ENCODE peak calls at places on chromosomes 5 and 9, in six cellular contexts. One of them, this sample, is unnamed.

GRCh38 chr5:102762095-102762534 is 7.0 kb downstream of the PAM start:
- DNase-seq in H9: no peak
- DNase-seq in GM23248: peak; percentile 72
- DNase-seq in HepG2: no peak
- DNase-seq in fibroblast of lung: peak; percentile 65
- DNase-seq in IMR-90: peak; percentile 47
- DNase-seq in this sample: no peak

GRCh38 chr5:20420991-20421595 is 433.1 kb upstream of the CDH18 start:
- DNase-seq in fibroblast of lung: no peak
- DNase-seq in HepG2: no peak
- DNase-seq in H9: peak; percentile 31
- DNase-seq in GM23248: no peak
- DNase-seq in IMR-90: no peak
- DNase-seq in this sample: peak; percentile 25

GRCh38 chr5:35047785-35048404 is at the start of gene AGXT2:
- DNase-seq in fibroblast of lung: no peak
- DNase-seq in H9: no peak
- DNase-seq in HepG2: no peak
- DNase-seq in GM23248: no peak
- DNase-seq in IMR-90: no peak
- DNase-seq in this sample: no peak

GRCh38 chr9:29212590-29213373 is 1639.5 kb upstream of the C9orf72 start:
- DNase-seq in fibroblast of lung: no peak
- DNase-seq in IMR-90: no peak
- DNase-seq in GM23248: peak; percentile 6
- DNase-seq in H9: peak; percentile 57
- DNase-seq in HepG2: no peak
- DNase-seq in this sample: peak; percentile 72

GRCh38 chr5:73039082-73039481 is 81.3 kb upstream of the TMEM171 start:
- DNase-seq in H9: peak; percentile 78
- DNase-seq in HepG2: no peak
- DNase-seq in GM23248: peak; percentile 16
- DNase-seq in IMR-90: peak; percentile 13
- DNase-seq in fibroblast of lung: peak; percentile 8
- DNase-seq in this sample: peak; percentile 10

GRCh38 chr9:116937361-116937760 is 250.3 kb downstream of the TRIM32 start:
- DNase-seq in IMR-90: peak; percentile 71
- DNase-seq in fibroblast of lung: peak; percentile 15
- DNase-seq in HepG2: no peak
- DNase-seq in GM23248: peak; percentile 9
- DNase-seq in H9: no peak
- DNase-seq in this sample: no peak

GRCh38 chr9:93298498-93299417 is 114.8 kb downstream of the WNK2 start:
- DNase-seq in H9: peak; percentile 24
- DNase-seq in fibroblast of lung: no peak
- DNase-seq in IMR-90: no peak
- DNase-seq in GM23248: no peak
- DNase-seq in HepG2: peak; percentile 86
- DNase-seq in this sample: no peak

GRCh38 chr5:172443441-172444109 is 10.8 kb downstream of the SH3PXD2B start:
- DNase-seq in GM23248: peak; percentile 97
- DNase-seq in IMR-90: peak; percentile 98
- DNase-seq in HepG2: no peak
- DNase-seq in fibroblast of lung: peak; percentile 98
- DNase-seq in H9: no peak
- DNase-seq in this sample: no peak

GRCh38 chr9:20651926-20652325 is 29.6 kb upstream of the MLLT3 start:
- DNase-seq in fibroblast of lung: no peak
- DNase-seq in HepG2: no peak
- DNase-seq in GM23248: no peak
- DNase-seq in IMR-90: no peak
- DNase-seq in H9: no peak
- DNase-seq in this sample: no peak

GRCh38 chr5:55151923-55152842 is 7.8 kb upstream of the GPX8 start:
- DNase-seq in HepG2: no peak
- DNase-seq in H9: no peak
- DNase-seq in IMR-90: peak; percentile 84
- DNase-seq in GM23248: peak; percentile 89
- DNase-seq in fibroblast of lung: peak; percentile 73
- DNase-seq in this sample: no peak

GRCh38 chr9:112404367-112404979 is 24.6 kb downstream of the HSDL2 start:
- DNase-seq in fibroblast of lung: peak; percentile 57
- DNase-seq in HepG2: no peak
- DNase-seq in GM23248: peak; percentile 11
- DNase-seq in H9: no peak
- DNase-seq in IMR-90: peak; percentile 16
- DNase-seq in this sample: no peak

GRCh38 chr5:102815560-102816324 is 60.6 kb downstream of the PAM start:
- DNase-seq in fibroblast of lung: peak; percentile 35
- DNase-seq in IMR-90: no peak
- DNase-seq in GM23248: peak; percentile 29
- DNase-seq in H9: no peak
- DNase-seq in HepG2: no peak
- DNase-seq in this sample: no peak

GRCh38 chr5:125528881-125529280 is 782.4 kb upstream of the ZNF608 start:
- DNase-seq in H9: no peak
- DNase-seq in IMR-90: peak; percentile 15
- DNase-seq in HepG2: no peak
- DNase-seq in GM23248: no peak
- DNase-seq in fibroblast of lung: peak; percentile 39
- DNase-seq in this sample: no peak

GRCh38 chr5:65128226-65128625 is 353.5 kb downstream of the ADAMTS6 start:
- DNase-seq in HepG2: no peak
- DNase-seq in GM23248: no peak
- DNase-seq in H9: no peak
- DNase-seq in IMR-90: peak; percentile 52
- DNase-seq in fibroblast of lung: peak; percentile 58
- DNase-seq in this sample: peak; percentile 34

GRCh38 chr9:126984969-126985368 is 70.4 kb downstream of the RALGPS1 start:
- DNase-seq in fibroblast of lung: no peak
- DNase-seq in GM23248: peak; percentile 14
- DNase-seq in H9: no peak
- DNase-seq in HepG2: no peak
- DNase-seq in IMR-90: no peak
- DNase-seq in this sample: no peak

GRCh38 chr5:2756211-2756746 is 4.8 kb upstream of the IRX2 start:
- DNase-seq in fibroblast of lung: peak; percentile 83
- DNase-seq in IMR-90: peak; percentile 9
- DNase-seq in HepG2: no peak
- DNase-seq in GM23248: peak; percentile 95
- DNase-seq in H9: peak; percentile 91
- DNase-seq in this sample: peak; percentile 82

GRCh38 chr5:41871866-41872265 is 1.6 kb upstream of the OXCT1 start:
- DNase-seq in H9: no peak
- DNase-seq in fibroblast of lung: peak; percentile 83
- DNase-seq in GM23248: peak; percentile 74
- DNase-seq in IMR-90: peak; percentile 33
- DNase-seq in HepG2: no peak
- DNase-seq in this sample: no peak

GRCh38 chr9:111961011-111961410 is 64.4 kb downstream of the UGCG start:
- DNase-seq in H9: no peak
- DNase-seq in GM23248: peak; percentile 43
- DNase-seq in IMR-90: peak; percentile 79
- DNase-seq in HepG2: no peak
- DNase-seq in fibroblast of lung: peak; percentile 82
- DNase-seq in this sample: no peak

GRCh38 chr5:73938280-73938937 is 312.4 kb downstream of the ARHGEF28 start:
- DNase-seq in IMR-90: peak; percentile 96
- DNase-seq in fibroblast of lung: peak; percentile 99
- DNase-seq in HepG2: no peak
- DNase-seq in H9: no peak
- DNase-seq in GM23248: peak; percentile 95
- DNase-seq in this sample: no peak

DNA sequence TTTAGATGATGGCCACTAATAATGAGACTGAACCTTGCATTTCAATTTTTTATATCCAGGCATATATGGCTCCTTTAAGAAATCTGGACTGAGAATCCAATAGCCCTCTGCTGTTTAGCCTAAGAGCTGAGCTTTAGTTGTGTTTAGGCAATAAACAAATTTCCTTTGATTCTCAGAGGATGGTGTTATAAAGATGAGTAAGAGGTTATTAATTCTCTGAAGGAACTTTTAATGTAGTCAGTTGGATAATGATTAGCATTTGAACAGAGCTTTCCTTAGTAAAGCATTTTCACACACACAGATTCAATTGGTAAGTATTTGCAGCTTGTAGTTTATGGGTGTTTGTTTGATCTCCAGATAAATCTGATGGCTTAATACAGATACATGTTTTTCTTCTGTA is 149.6 kb downstream of the PRR16 start:
- DNase-seq in IMR-90: no peak
- DNase-seq in fibroblast of lung: peak; percentile 16
- DNase-seq in GM23248: peak; percentile 40
- DNase-seq in HepG2: no peak
- DNase-seq in H9: no peak
- DNase-seq in this sample: no peak
- H2AFZ ChIP-seq in IMR-90: no peak overlapping the region
- H2AFZ ChIP-seq in fibroblast of lung: no peak overlapping the region
- H2AFZ ChIP-seq in GM23248: peak overlapping the region; percentile 12
- H2AFZ ChIP-seq in HepG2: no peak overlapping the region
- H2AFZ ChIP-seq in H9: no peak overlapping the region
- H2AFZ ChIP-seq in this sample: no peak overlapping the region

GRCh38 chr9:130985606-130986162 is 23.3 kb upstream of the LAMC3 start:
- DNase-seq in H9: no peak
- DNase-seq in fibroblast of lung: no peak
- DNase-seq in GM23248: no peak
- DNase-seq in IMR-90: no peak
- DNase-seq in HepG2: no peak
- DNase-seq in this sample: no peak

GRCh38 chr9:130985029-130985428 is 23.9 kb upstream of the LAMC3 start:
- DNase-seq in H9: no peak
- DNase-seq in HepG2: no peak
- DNase-seq in GM23248: no peak
- DNase-seq in fibroblast of lung: no peak
- DNase-seq in IMR-90: no peak
- DNase-seq in this sample: no peak

GRCh38 chr9:130982636-130983282 is 26.2 kb upstream of the LAMC3 start:
- DNase-seq in fibroblast of lung: no peak
- DNase-seq in GM23248: no peak
- DNase-seq in IMR-90: no peak
- DNase-seq in HepG2: no peak
- DNase-seq in H9: no peak
- DNase-seq in this sample: no peak

GRCh38 chr9:130983283-130983670 is 25.7 kb upstream of the LAMC3 start:
- DNase-seq in GM23248: no peak
- DNase-seq in HepG2: no peak
- DNase-seq in H9: no peak
- DNase-seq in fibroblast of lung: no peak
- DNase-seq in IMR-90: no peak
- DNase-seq in this sample: no peak

DNA sequence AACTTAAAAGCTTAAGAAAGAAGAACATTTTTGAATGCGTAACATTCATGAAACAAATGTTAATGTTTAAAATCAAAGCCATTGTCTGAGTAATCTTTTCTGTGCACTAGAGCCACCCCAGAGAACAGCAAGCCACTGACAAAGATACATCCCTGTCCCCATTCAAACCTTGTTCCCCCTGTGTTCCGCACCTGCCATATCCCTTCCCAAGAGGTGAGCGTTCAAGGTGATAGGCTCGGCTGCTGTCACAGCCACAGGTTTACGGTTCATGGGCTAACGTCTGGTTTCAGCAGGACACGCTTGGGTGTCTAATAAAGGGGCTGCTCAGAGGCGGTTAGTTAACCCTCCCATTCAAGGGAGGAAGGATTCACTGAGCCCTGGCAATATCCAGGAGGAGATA is 24.5 kb upstream of the LAMC3 start:
- DNase-seq in HepG2: no peak
- DNase-seq in H9: no peak
- DNase-seq in GM23248: no peak
- DNase-seq in fibroblast of lung: no peak
- DNase-seq in IMR-90: no peak
- DNase-seq in this sample: no peak
- H2AFZ ChIP-seq in HepG2: no peak overlapping the region
- H2AFZ ChIP-seq in H9: no peak overlapping the region
- H2AFZ ChIP-seq in GM23248: no peak overlapping the region
- H2AFZ ChIP-seq in fibroblast of lung: no peak overlapping the region
- H2AFZ ChIP-seq in IMR-90: no peak overlapping the region
- H2AFZ ChIP-seq in this sample: no peak overlapping the region

DNA sequence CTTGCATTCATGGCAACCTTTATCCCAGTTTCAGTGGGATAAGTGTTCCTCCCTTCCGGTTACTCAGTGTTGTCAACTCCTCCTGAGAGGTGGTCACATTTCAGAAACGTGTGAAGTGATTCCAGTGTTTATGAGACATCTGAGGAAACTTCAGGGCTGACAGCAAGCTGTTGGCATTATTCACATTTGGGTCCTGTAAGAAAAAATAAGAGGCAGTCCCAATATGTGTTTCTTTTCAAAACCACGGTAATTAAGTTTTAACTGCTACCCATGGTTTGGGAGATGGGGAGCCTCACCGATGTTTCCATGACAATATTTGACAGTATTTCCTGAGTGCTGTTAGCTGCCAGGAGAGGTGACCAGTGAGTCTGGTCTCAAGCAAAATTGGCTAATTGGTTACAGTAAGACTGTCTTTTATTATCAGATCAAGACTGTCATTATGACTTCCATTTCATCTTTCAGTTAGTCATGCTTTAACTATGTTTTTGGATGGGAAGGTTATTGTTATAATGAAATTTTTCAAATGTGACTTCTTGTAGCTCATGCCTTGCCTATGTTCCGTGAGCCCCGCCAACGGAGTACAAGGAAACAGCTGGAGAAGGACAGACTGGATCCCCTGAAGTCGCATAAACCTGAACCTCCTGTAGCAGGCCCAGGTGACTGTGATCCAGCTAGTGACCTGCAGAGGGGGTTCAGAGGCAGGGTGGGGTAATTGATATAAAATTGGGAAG is 115.3 kb downstream of the GDNF start:
- DNase-seq in H9: no peak
- DNase-seq in IMR-90: no peak
- DNase-seq in HepG2: no peak
- DNase-seq in fibroblast of lung: peak; percentile 75
- DNase-seq in GM23248: peak; percentile 89
- DNase-seq in this sample: no peak
- H2AFZ ChIP-seq in H9: no peak overlapping the region
- H2AFZ ChIP-seq in IMR-90: no peak overlapping the region
- H2AFZ ChIP-seq in HepG2: no peak overlapping the region
- H2AFZ ChIP-seq in fibroblast of lung: no peak overlapping the region
- H2AFZ ChIP-seq in GM23248: no peak overlapping the region
- H2AFZ ChIP-seq in this sample: no peak overlapping the region

GRCh38 chr5:1168751-1169607 is 32.4 kb upstream of the SLC6A19 start:
- DNase-seq in HepG2: no peak
- DNase-seq in H9: no peak
- DNase-seq in fibroblast of lung: no peak
- DNase-seq in GM23248: no peak
- DNase-seq in IMR-90: no peak
- DNase-seq in this sample: no peak

GRCh38 chr5:1165864-1166263 is 35.5 kb upstream of the SLC6A19 start:
- DNase-seq in IMR-90: no peak
- DNase-seq in HepG2: no peak
- DNase-seq in fibroblast of lung: no peak
- DNase-seq in GM23248: no peak
- DNase-seq in H9: no peak
- DNase-seq in this sample: no peak

GRCh38 chr5:1166370-1166769 is 35.0 kb upstream of the SLC6A19 start:
- DNase-seq in GM23248: no peak
- DNase-seq in H9: no peak
- DNase-seq in HepG2: no peak
- DNase-seq in fibroblast of lung: no peak
- DNase-seq in IMR-90: no peak
- DNase-seq in this sample: no peak

GRCh38 chr5:1167728-1168709 is 33.4 kb upstream of the SLC6A19 start:
- DNase-seq in IMR-90: peak; percentile 61
- DNase-seq in fibroblast of lung: peak; percentile 39
- DNase-seq in HepG2: peak; percentile 65
- DNase-seq in H9: peak; percentile 70
- DNase-seq in GM23248: peak; percentile 90
- DNase-seq in this sample: peak; percentile 82

GRCh38 chr5:1167361-1167727 is 34.1 kb upstream of the SLC6A19 start:
- DNase-seq in GM23248: no peak
- DNase-seq in IMR-90: no peak
- DNase-seq in H9: no peak
- DNase-seq in fibroblast of lung: no peak
- DNase-seq in HepG2: no peak
- DNase-seq in this sample: no peak
- H2AFZ ChIP-seq in GM23248: no peak overlapping the region
- H2AFZ ChIP-seq in IMR-90: peak overlapping the region; percentile 84
- H2AFZ ChIP-seq in H9: no peak overlapping the region
- H2AFZ ChIP-seq in fibroblast of lung: no peak overlapping the region
- H2AFZ ChIP-seq in HepG2: no peak overlapping the region
- H2AFZ ChIP-seq in this sample: no peak overlapping the region

This sample was measured in neural progenitor cell.